ENCODE peak calls at places on chromosomes 12 and 14, in seven cellular contexts. M is GM13976; C is lower lobe of right lung; E is lung; W is CD4-positive, alpha-beta T cell; L is Panc1; D is glutamatergic neuron. Z is an unnamed sample.

GRCh38 chr12:22255097-22255496 is 79.4 kb downstream of the ST8SIA1 start:
- DNase-seq in M (no peak), C (no peak), E (no peak), W (no peak), L (no peak), D (no peak), Z (no peak)

GRCh38 chr12:93234641-93235040 is 143.1 kb upstream of the NUDT4 start:
- DNase-seq in M (no peak), C (no peak), E (no peak), W (no peak), L (no peak), D (no peak), Z (no peak)

GRCh38 chr12:32881702-32882101 is 14.9 kb downstream of the PKP2 start:
- DNase-seq in M (no peak), C (no peak), E (no peak), W (no peak), L (no peak), D (no peak), Z (no peak)

GRCh38 chr12:65334534-65334933 is 56.1 kb downstream of the MSRB3 start:
- DNase-seq in M (no peak), C (no peak), E (no peak), W (no peak), L (no peak), D (no peak), Z (no peak)

GRCh38 chr12:69982081-69982480 is 157.1 kb downstream of the MYRFL start:
- DNase-seq in M (no peak), C (no peak), E (no peak), W (no peak), L (no peak), D (no peak), Z (no peak)

GRCh38 chr14:38226366-38226765 is 18.7 kb downstream of the SSTR1 start:
- DNase-seq in M (no peak), C (no peak), E (no peak), W (no peak), L (no peak), D (no peak), Z (no peak)

GRCh38 chr14:94423465-94424056 is 29.0 kb downstream of the SERPINA11 start:
- DNase-seq in M (peak), C (peak), E (peak), W (no peak), L (peak), D (peak), Z (peak)

GRCh38 chr12:67669217-67669924 is 20.8 kb downstream of the DYRK2 start:
- DNase-seq in M (no peak), C (no peak), E (no peak), W (no peak), L (no peak), D (no peak), Z (no peak)

GRCh38 chr12:80580254-80580653 is 127.2 kb upstream of the MYF6 start:
- DNase-seq in M (no peak), C (no peak), E (no peak), W (no peak), L (no peak), D (no peak), Z (no peak)

GRCh38 chr12:1212529-1212928 is 221.5 kb downstream of the ERC1 start:
- DNase-seq in M (no peak), C (no peak), E (no peak), W (no peak), L (no peak), D (no peak), Z (no peak)

GRCh38 chr12:92036061-92036620 is 109.5 kb downstream of the BTG1 start:
- DNase-seq in M (no peak), C (no peak), E (no peak), W (no peak), L (no peak), D (no peak), Z (no peak)

GRCh38 chr12:68759852-68760251 is 13.9 kb downstream of the SLC35E3 start:
- DNase-seq in M (no peak), C (peak), E (no peak), W (no peak), L (no peak), D (no peak), Z (no peak)

GRCh38 chr14:74962059-74962458 is 6.7 kb upstream of the PGF start:
- DNase-seq in M (no peak), C (no peak), E (no peak), W (no peak), L (no peak), D (no peak), Z (no peak)

GRCh38 chr12:11718768-11719253 is 69.3 kb downstream of the ETV6 start:
- DNase-seq in M (no peak), C (no peak), E (no peak), W (no peak), L (no peak), D (no peak), Z (no peak)

GRCh38 chr14:80959448-80960006 is 4.1 kb downstream of the TSHR start:
- DNase-seq in M (peak), C (no peak), E (no peak), W (peak), L (no peak), D (no peak), Z (peak)

GRCh38 chr14:69986336-69986735 is 107.1 kb downstream of the SMOC1 start:
- DNase-seq in M (no peak), C (no peak), E (no peak), W (no peak), L (no peak), D (no peak), Z (no peak)

GRCh38 chr12:58413794-58414193 is 472.4 kb downstream of the ATP23 start:
- DNase-seq in M (no peak), C (no peak), E (no peak), W (no peak), L (no peak), D (no peak), Z (no peak)

GRCh38 chr12:58419182-58419760 is 477.9 kb downstream of the ATP23 start:
- DNase-seq in M (no peak), C (no peak), E (no peak), W (no peak), L (no peak), D (no peak), Z (no peak)

GRCh38 chr12:58414398-58414871 is 473.1 kb downstream of the ATP23 start:
- DNase-seq in M (no peak), C (no peak), E (no peak), W (no peak), L (no peak), D (no peak), Z (no peak)

GRCh38 chr12:58415716-58416115 is 474.3 kb downstream of the ATP23 start:
- DNase-seq in M (no peak), C (no peak), E (no peak), W (no peak), L (no peak), D (no peak), Z (no peak)

GRCh38 chr12:58416211-58416610 is 474.8 kb downstream of the ATP23 start:
- DNase-seq in M (no peak), C (no peak), E (no peak), W (no peak), L (no peak), D (no peak), Z (no peak)
- TF ChIP-seq CTCF in M (no peak), C (no peak), E (no peak), W (no peak), L (peak), D (no peak), Z (no peak)

DNA sequence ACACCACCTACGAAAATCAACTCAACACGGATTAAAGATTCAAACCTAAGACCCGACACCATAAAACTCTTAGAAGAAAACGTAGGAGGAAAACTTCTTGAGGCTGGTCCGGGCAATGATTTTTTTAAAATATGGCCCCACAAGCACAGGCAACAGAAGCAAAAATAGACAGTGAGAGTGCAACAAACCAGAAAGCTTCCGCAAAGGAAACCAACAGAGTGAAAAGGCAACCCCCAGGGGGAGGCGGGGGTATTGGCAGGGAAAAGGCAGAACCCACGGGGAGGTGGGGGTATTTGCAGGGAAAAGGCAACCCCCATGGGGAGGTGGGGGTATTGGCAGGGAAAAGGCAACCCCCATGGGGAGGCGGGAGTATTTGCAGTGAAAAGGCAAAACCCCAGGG is 20.5 kb upstream of the FBRSL1 start:
- DNase-seq in M (no peak), C (no peak), E (no peak), W (no peak), L (no peak), D (no peak), Z (no peak)
- TF ChIP-seq CTCF in M (no peak), C (no peak), E (no peak), W (no peak), L (no peak), D (no peak), Z (no peak)

DNA sequence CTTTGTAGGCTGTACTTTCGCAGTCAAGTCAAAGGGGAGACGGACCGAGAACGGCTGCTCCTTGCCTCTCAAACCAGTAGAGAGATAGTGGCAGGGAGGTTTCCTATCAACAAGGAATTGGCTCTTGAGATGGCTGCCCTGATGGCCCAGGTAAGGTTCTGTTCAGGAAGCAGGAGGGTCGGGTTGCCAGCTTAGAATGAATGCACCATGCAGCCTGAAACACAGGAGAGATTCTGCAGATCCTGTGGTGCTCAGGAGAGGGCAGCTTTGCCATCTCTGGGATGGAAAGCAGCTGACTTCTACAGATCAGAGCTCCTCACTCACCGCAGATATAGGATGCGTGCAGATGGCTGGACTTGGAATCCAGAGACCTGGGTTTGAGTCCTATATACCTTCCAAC is 18.0 kb downstream of the PIGH start:
- DNase-seq in M (no peak), C (no peak), E (no peak), W (no peak), L (no peak), D (no peak), Z (no peak)
- TF ChIP-seq CTCF in M (no peak), C (no peak), E (no peak), W (no peak), L (no peak), D (no peak), Z (no peak)

DNA sequence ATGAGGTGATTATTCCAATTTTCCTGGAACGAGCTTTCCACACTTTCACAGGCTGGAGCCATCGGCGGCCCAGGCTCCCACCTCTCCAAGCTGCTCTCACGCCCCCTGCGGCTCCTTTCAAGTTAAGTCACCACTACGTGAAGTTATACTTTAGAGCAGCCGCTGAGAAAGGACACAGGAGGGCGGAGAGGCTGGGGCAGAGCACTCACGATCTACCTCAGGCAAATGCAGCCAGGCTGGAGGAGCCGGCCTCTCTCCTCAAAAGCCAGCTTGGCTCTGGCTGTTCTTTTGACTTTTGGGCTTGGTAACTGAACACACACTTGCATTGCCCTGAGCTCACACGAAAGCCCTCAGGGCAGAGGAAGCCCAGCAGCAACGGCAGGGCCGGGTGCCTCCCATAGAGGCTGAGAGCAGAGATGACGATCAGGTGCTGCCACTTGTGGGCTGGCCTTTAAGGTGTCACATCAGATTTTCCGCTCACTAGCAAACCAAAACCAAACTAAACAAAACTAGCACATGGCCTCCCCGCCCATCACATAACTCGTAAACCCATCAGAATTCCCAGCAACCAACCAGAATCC is 75.2 kb downstream of the PITPNM2 start:
- DNase-seq in M (peak), C (peak), E (peak), W (peak), L (no peak), D (peak), Z (no peak)
- TF ChIP-seq CTCF in M (no peak), C (no peak), E (no peak), W (peak), L (no peak), D (no peak), Z (no peak)

GRCh38 chr14:104827173-104828055 is 26.5 kb downstream of the ZBTB42 start:
- DNase-seq in M (peak), C (peak), E (peak), W (peak), L (no peak), D (peak), Z (peak)
- TF ChIP-seq CTCF in M (peak), C (peak), E (no peak), W (peak), L (peak), D (peak), Z (no peak)